ENCODE peak calls at places on chromosome 5, in six cellular contexts. G is NCI-H460; M is stimulated activated CD8-positive, alpha-beta memory T cell treated with anti-CD3 and anti-CD28 coated beads, Interleukin-15, amount 100 ng/mL, for 1 hour; J is CD8-positive, alpha-beta memory T cell; F is occipital lobe; A is LoVo. V is an unnamed sample.
A peak's percentile ranks its signal among the peaks of the same experiment; 100 is the strongest.

GRCh38 chr5:59548807-59549357 is 344.6 kb downstream of the PDE4D start:
- DNase-seq in G (no peak), M (no peak), J (no peak), F (no peak), A (peak; percentile 63), V (no peak)

GRCh38 chr5:171469336-171469735 is 49.9 kb downstream of the FGF18 start:
- DNase-seq in G (no peak), M (no peak), J (no peak), F (no peak), A (no peak), V (no peak)

GRCh38 chr5:149018909-149019443 is 43.9 kb downstream of the SH3TC2 start:
- DNase-seq in G (no peak), M (no peak), J (no peak), F (no peak), A (no peak), V (no peak)

GRCh38 chr5:138536665-138537315 is 6.2 kb downstream of the ETF1 start:
- DNase-seq in G (no peak), M (no peak), J (no peak), F (no peak), A (no peak), V (no peak)

GRCh38 chr5:173829826-173830225 is 58.3 kb upstream of the CPEB4 start:
- DNase-seq in G (no peak), M (no peak), J (no peak), F (no peak), A (no peak), V (no peak)

GRCh38 chr5:56050566-56051292 is 56.0 kb upstream of the IL6ST start:
- DNase-seq in G (no peak), M (no peak), J (no peak), F (no peak), A (no peak), V (no peak)

GRCh38 chr5:175444060-175444904 is at the start of gene DRD1:
- DNase-seq in G (peak; percentile 26), M (no peak), J (no peak), F (no peak), A (peak; percentile 19), V (no peak)

GRCh38 chr5:97839338-97840081 is 656.5 kb upstream of the RIOK2 start:
- DNase-seq in G (no peak), M (no peak), J (no peak), F (no peak), A (no peak), V (no peak)

GRCh38 chr5:145980718-145981117 is 44.3 kb downstream of the SH3RF2 start:
- DNase-seq in G (peak; percentile 26), M (no peak), J (no peak), F (no peak), A (no peak), V (no peak)